ENCODE peak calls at places on chromosomes 3 and 15, in six cellular contexts. V is PC-9, J is fibroblast of lung, F is neural progenitor cell, C is K562, S is GM23248. B is an unnamed sample.

GRCh38 chr15:57605491-57605890 is 13.8 kb downstream of the MYZAP start:
- DNase-seq in V (no peak), J (no peak), F (no peak), C (no peak), S (no peak), B (no peak)

GRCh38 chr15:81941479-81941878 is 104.3 kb downstream of the MEX3B start:
- DNase-seq in S (no peak), C (no peak), V (no peak), J (no peak), F (peak; percentile 16), B (no peak)

GRCh38 chr3:15148614-15149013 is 49.7 kb upstream of the RBSN start:
- DNase-seq in J (no peak), C (peak; percentile 52), F (peak; percentile 15), S (peak; percentile 26), V (no peak), B (no peak)

GRCh38 chr15:74955796-74956647 is 550 bp downstream of the RPP25 start:
- DNase-seq in V (peak; percentile 61), J (peak; percentile 53), S (peak; percentile 85), F (peak; percentile 86), C (peak; percentile 74), B (peak; percentile 65)

GRCh38 chr15:57611938-57612337 is 20.2 kb downstream of the MYZAP start:
- DNase-seq in F (peak; percentile 19), J (no peak), C (no peak), S (peak; percentile 44), V (peak; percentile 87), B (no peak)

GRCh38 chr3:30527720-30528119 is 78.7 kb upstream of the TGFBR2 start:
- DNase-seq in C (no peak), J (peak; percentile 11), F (no peak), S (no peak), V (no peak), B (no peak)

GRCh38 chr3:188915137-188915536 is 256.6 kb upstream of the TPRG1 start:
- DNase-seq in J (peak; percentile 66), S (peak; percentile 68), V (no peak), F (no peak), C (no peak), B (no peak)

GRCh38 chr3:8500208-8500961 is 1.2 kb upstream of the LMCD1 start:
- DNase-seq in F (peak; percentile 78), J (peak; percentile 89), C (no peak), S (peak; percentile 61), V (peak; percentile 95), B (no peak)

GRCh38 chr15:35060591-35060990 is 24.5 kb downstream of the NANOGP8 start:
- DNase-seq in C (no peak), V (no peak), S (no peak), F (no peak), J (peak; percentile 51), B (no peak)

GRCh38 chr15:38389924-38390542 is 63.9 kb upstream of the FAM98B start:
- DNase-seq in C (peak; percentile 55), V (no peak), S (peak; percentile 55), F (peak; percentile 70), J (peak; percentile 49), B (peak; percentile 44)

GRCh38 chr3:31379598-31379997 is 153.1 kb upstream of the STT3B start:
- DNase-seq in C (no peak), F (no peak), V (no peak), S (peak; percentile 17), J (no peak), B (no peak)

GRCh38 chr3:37712918-37713819 is 148.5 kb upstream of the CTDSPL start:
- DNase-seq in S (peak; percentile 35), C (no peak), V (no peak), J (peak; percentile 67), F (peak; percentile 32), B (peak; percentile 21)

GRCh38 chr15:48862705-48863104 is 15.2 kb upstream of the EID1 start:
- DNase-seq in F (no peak), V (no peak), C (peak; percentile 11), S (no peak), J (no peak), B (no peak)

GRCh38 chr3:20064796-20065564 is 24.7 kb downstream of the KAT2B start:
- DNase-seq in F (no peak), J (no peak), C (no peak), S (no peak), V (no peak), B (no peak)

GRCh38 chr3:44661189-44661588 is 12.7 kb downstream of the ZNF35 start:
- DNase-seq in F (no peak), V (no peak), C (peak; percentile 47), J (no peak), S (no peak), B (no peak)

GRCh38 chr15:58632789-58633188 is 116.7 kb downstream of the ADAM10 start:
- DNase-seq in C (no peak), S (no peak), J (peak; percentile 61), F (no peak), V (no peak), B (no peak)

GRCh38 chr3:133277813-133278212 is 122.0 kb upstream of the BFSP2 start:
- DNase-seq in F (no peak), V (no peak), J (peak; percentile 58), C (no peak), S (peak; percentile 35), B (no peak)

GRCh38 chr15:78044407-78045155 is 32.9 kb downstream of the TBC1D2B start:
- DNase-seq in C (no peak), F (no peak), V (no peak), J (no peak), S (peak; percentile 34), B (no peak)

GRCh38 chr15:31252386-31252785 is 74.2 kb upstream of the KLF13 start:
- DNase-seq in C (no peak), V (no peak), F (no peak), S (peak; percentile 36), J (peak; percentile 39), B (no peak)

GRCh38 chr15:66504563-66505429 is at the start of the genes RPL4 and ZWILCH:
- DNase-seq in J (peak; percentile 87), V (peak; percentile 84), F (peak; percentile 65), S (peak; percentile 89), C (peak; percentile 81), B (peak; percentile 67)

GRCh38 chr15:49831206-49831965 is 210.5 kb downstream of the DTWD1 start:
- DNase-seq in V (no peak), C (no peak), S (peak; percentile 97), J (peak; percentile 89), F (no peak), B (no peak)

GRCh38 chr3:172749201-172749965 is 1.1 kb upstream of the ECT2 start:
- DNase-seq in S (peak; percentile 96), V (peak; percentile 96), J (peak; percentile 98), C (no peak), F (no peak), B (no peak)

GRCh38 chr3:187005827-187006481 is 75.6 kb downstream of the ST6GAL1 start:
- DNase-seq in J (no peak), F (no peak), C (no peak), S (no peak), V (no peak), B (no peak)

GRCh38 chr15:101068523-101068960 is 149.4 kb downstream of the LRRK1 start:
- DNase-seq in C (no peak), S (no peak), V (no peak), F (no peak), J (peak; percentile 27), B (no peak)

GRCh38 chr3:53156368-53156834 is 4.6 kb upstream of the PRKCD start:
- DNase-seq in J (peak; percentile 16), F (peak; percentile 41), V (no peak), S (peak; percentile 31), C (peak; percentile 60), B (no peak)

DNA sequence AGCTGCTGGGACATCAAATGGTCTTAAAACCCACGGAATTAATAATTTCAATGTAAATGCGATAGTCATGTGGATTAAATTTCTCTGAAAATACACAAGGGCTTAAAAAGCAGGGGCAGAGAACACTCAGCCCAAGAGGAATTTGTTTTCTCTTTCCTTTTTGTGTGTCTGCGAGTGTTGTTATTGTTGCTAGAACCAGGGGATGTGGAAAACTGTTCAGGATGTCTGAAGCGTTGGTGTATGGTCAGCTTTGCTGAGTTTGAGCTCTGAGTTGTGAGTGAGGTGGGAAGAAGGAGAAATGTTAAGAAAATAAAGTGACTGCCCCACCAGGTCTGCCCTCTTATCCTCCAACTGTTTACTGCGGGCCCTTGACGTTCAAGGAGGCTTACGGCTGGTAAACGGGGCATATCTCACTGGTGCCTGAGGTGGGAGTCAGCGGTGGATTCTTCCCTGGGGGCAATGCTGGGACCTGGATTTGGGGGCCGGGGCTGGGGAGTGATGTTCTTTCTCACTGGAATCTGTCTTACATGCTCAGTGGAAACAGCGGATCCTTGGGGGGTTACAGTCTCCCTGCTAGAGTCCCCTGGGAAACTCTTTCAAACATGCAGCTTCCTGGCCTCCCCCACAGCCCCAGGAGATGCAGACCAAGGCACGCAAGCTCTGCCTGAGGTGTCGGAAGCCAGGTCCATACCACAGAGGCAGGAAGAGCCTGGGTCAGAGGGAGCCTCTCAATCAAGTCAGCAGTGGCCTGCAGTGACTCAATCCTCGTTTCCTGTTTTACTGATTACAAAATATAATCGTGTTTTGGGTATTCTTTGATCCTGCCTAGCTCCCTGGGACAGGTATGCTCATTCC is 41.8 kb downstream of the ITGA11 start:
- DNase-seq in S (peak; percentile 35), V (no peak), C (no peak), F (no peak), J (peak; percentile 89), B (no peak)
- H3K4me2 ChIP-seq in S (no peak overlapping the region), V (peak overlapping the region; percentile 4), C (no peak overlapping the region), F (no peak overlapping the region), J (no peak overlapping the region), B (no peak overlapping the region)

DNA sequence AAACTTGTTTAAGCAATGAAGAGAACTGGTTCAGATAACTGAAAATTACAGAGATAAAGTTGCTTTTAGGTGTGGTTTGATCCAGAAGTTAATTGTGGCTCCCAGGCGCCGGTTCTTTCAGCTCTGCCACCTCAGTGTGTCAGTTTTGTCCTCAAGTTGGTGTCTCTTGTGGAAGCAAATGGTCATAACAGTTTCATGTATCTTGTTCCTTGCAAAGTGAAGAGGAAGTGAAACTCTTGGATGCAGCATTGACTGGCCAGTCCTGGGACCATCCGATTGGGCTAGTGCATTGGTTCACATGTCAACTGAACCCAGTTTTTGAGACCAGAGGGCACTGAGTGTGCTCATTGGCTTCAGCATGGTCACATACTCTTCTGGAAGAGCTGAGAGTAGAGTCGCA is 181.4 kb upstream of the GRM7 start:
- DNase-seq in S (no peak), C (no peak), J (no peak), V (no peak), F (no peak), B (no peak)
- H3K4me2 ChIP-seq in S (no peak overlapping the region), C (no peak overlapping the region), J (no peak overlapping the region), V (no peak overlapping the region), F (no peak overlapping the region), B (no peak overlapping the region)

GRCh38 chr15:28113426-28114113 is 14.5 kb upstream of the OCA2 start:
- DNase-seq in F (no peak), S (no peak), J (no peak), C (no peak), V (no peak), B (no peak)
- H3K4me2 ChIP-seq in F (no peak overlapping the region), S (no peak overlapping the region), J (no peak overlapping the region), C (no peak overlapping the region), V (no peak overlapping the region), B (no peak overlapping the region)

DNA sequence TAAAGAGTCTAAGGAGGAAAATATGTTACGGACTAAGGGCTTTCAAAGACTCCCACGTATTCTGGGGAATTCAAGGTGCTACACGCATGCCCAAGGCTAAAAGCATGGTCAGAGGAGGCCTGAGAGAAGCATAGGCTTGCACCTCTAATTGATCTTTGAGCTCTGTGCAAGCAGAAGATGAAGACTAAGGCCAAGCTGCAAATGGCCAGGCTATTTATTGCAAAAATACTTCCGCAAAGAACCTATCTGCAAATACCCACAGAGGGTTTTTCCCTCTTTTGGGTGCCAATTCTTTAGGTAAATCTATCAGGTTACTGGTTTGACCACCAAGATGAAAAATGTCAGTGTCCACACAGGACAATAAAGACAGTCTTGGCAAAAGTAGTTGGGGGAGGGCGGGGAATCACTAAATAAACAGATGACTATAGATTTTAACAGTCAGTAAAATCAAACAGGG is 119.5 kb downstream of the STAG1 start:
- DNase-seq in C (no peak), S (no peak), F (no peak), J (peak; percentile 32), V (peak; percentile 53), B (no peak)
- H3K4me2 ChIP-seq in C (no peak overlapping the region), S (no peak overlapping the region), F (no peak overlapping the region), J (no peak overlapping the region), V (no peak overlapping the region), B (no peak overlapping the region)

B was measured in neuronal stem cell.